ENCODE peak calls at places on chromosomes 2 and 18, in nine cellular contexts. One of them, this sample, is unnamed.

GRCh38 chr2:136393515-136393914 is 275.6 kb upstream of the CXCR4 start:
- DNase-seq in neuronal stem cell: no peak
- DNase-seq in colonic mucosa: no peak
- DNase-seq in tibial artery: no peak
- DNase-seq in CD8-positive, alpha-beta T cell: no peak
- DNase-seq in brain microvascular endothelial cell: no peak
- DNase-seq in lower lobe of right lung: no peak
- DNase-seq in K562: no peak
- DNase-seq in CD8-positive, alpha-beta memory T cell: no peak
- DNase-seq in this sample: no peak

GRCh38 chr2:165629776-165630175 is 160.3 kb downstream of the CSRNP3 start:
- DNase-seq in neuronal stem cell: no peak
- DNase-seq in colonic mucosa: no peak
- DNase-seq in tibial artery: no peak
- DNase-seq in CD8-positive, alpha-beta T cell: no peak
- DNase-seq in brain microvascular endothelial cell: no peak
- DNase-seq in lower lobe of right lung: no peak
- DNase-seq in K562: no peak
- DNase-seq in CD8-positive, alpha-beta memory T cell: no peak
- DNase-seq in this sample: no peak

GRCh38 chr18:41579185-41579584 is 375.8 kb upstream of the PIK3C3 start:
- DNase-seq in neuronal stem cell: no peak
- DNase-seq in colonic mucosa: no peak
- DNase-seq in tibial artery: no peak
- DNase-seq in CD8-positive, alpha-beta T cell: no peak
- DNase-seq in brain microvascular endothelial cell: no peak
- DNase-seq in lower lobe of right lung: no peak
- DNase-seq in K562: no peak
- DNase-seq in CD8-positive, alpha-beta memory T cell: no peak
- DNase-seq in this sample: no peak

GRCh38 chr2:11675423-11676112 is 5.6 kb upstream of the NTSR2 start:
- DNase-seq in neuronal stem cell: no peak
- DNase-seq in colonic mucosa: no peak
- DNase-seq in tibial artery: no peak
- DNase-seq in CD8-positive, alpha-beta T cell: no peak
- DNase-seq in brain microvascular endothelial cell: no peak
- DNase-seq in lower lobe of right lung: no peak
- DNase-seq in K562: no peak
- DNase-seq in CD8-positive, alpha-beta memory T cell: no peak
- DNase-seq in this sample: no peak

GRCh38 chr18:35060092-35060491 is 18.9 kb downstream of the MAPRE2 start:
- DNase-seq in neuronal stem cell: no peak
- DNase-seq in colonic mucosa: peak; percentile 44
- DNase-seq in tibial artery: no peak
- DNase-seq in CD8-positive, alpha-beta T cell: no peak
- DNase-seq in brain microvascular endothelial cell: no peak
- DNase-seq in lower lobe of right lung: no peak
- DNase-seq in K562: no peak
- DNase-seq in CD8-positive, alpha-beta memory T cell: no peak
- DNase-seq in this sample: no peak

GRCh38 chr18:7658701-7659100 is 91.6 kb downstream of the PTPRM start:
- DNase-seq in neuronal stem cell: no peak
- DNase-seq in colonic mucosa: no peak
- DNase-seq in tibial artery: no peak
- DNase-seq in CD8-positive, alpha-beta T cell: no peak
- DNase-seq in brain microvascular endothelial cell: no peak
- DNase-seq in lower lobe of right lung: no peak
- DNase-seq in K562: no peak
- DNase-seq in CD8-positive, alpha-beta memory T cell: no peak
- DNase-seq in this sample: no peak

GRCh38 chr2:237059155-237059875 is 26.4 kb upstream of the COPS8 start:
- DNase-seq in neuronal stem cell: no peak
- DNase-seq in colonic mucosa: no peak
- DNase-seq in tibial artery: no peak
- DNase-seq in CD8-positive, alpha-beta T cell: no peak
- DNase-seq in brain microvascular endothelial cell: no peak
- DNase-seq in lower lobe of right lung: no peak
- DNase-seq in K562: no peak
- DNase-seq in CD8-positive, alpha-beta memory T cell: no peak
- DNase-seq in this sample: no peak

GRCh38 chr2:191245046-191245868 is at the start of gene MYO1B:
- DNase-seq in neuronal stem cell: peak; percentile 83
- DNase-seq in colonic mucosa: peak; percentile 82
- DNase-seq in tibial artery: peak; percentile 84
- DNase-seq in CD8-positive, alpha-beta T cell: no peak
- DNase-seq in brain microvascular endothelial cell: peak; percentile 45
- DNase-seq in lower lobe of right lung: peak; percentile 86
- DNase-seq in K562: peak; percentile 11
- DNase-seq in CD8-positive, alpha-beta memory T cell: peak; percentile 37
- DNase-seq in this sample: peak; percentile 94

GRCh38 chr2:208062113-208062512 is 36.8 kb upstream of the PLEKHM3 start:
- DNase-seq in neuronal stem cell: peak; percentile 44
- DNase-seq in colonic mucosa: peak; percentile 47
- DNase-seq in tibial artery: no peak
- DNase-seq in CD8-positive, alpha-beta T cell: no peak
- DNase-seq in brain microvascular endothelial cell: peak; percentile 58
- DNase-seq in lower lobe of right lung: no peak
- DNase-seq in K562: peak; percentile 33
- DNase-seq in CD8-positive, alpha-beta memory T cell: no peak
- DNase-seq in this sample: no peak

GRCh38 chr2:54908591-54908990 is 141.7 kb downstream of the RTN4 start:
- DNase-seq in neuronal stem cell: no peak
- DNase-seq in colonic mucosa: no peak
- DNase-seq in tibial artery: no peak
- DNase-seq in CD8-positive, alpha-beta T cell: no peak
- DNase-seq in brain microvascular endothelial cell: no peak
- DNase-seq in lower lobe of right lung: no peak
- DNase-seq in K562: no peak
- DNase-seq in CD8-positive, alpha-beta memory T cell: no peak
- DNase-seq in this sample: no peak

GRCh38 chr2:99857867-99858444 is 284.4 kb downstream of the AFF3 start:
- DNase-seq in neuronal stem cell: no peak
- DNase-seq in colonic mucosa: no peak
- DNase-seq in tibial artery: no peak
- DNase-seq in CD8-positive, alpha-beta T cell: no peak
- DNase-seq in brain microvascular endothelial cell: no peak
- DNase-seq in lower lobe of right lung: no peak
- DNase-seq in K562: no peak
- DNase-seq in CD8-positive, alpha-beta memory T cell: no peak
- DNase-seq in this sample: no peak
- H3K4me3 ChIP-seq in neuronal stem cell: peak overlapping the region; percentile 11
- H3K4me3 ChIP-seq in colonic mucosa: no peak overlapping the region
- H3K4me3 ChIP-seq in tibial artery: no peak overlapping the region
- H3K4me3 ChIP-seq in CD8-positive, alpha-beta T cell: no peak overlapping the region
- H3K4me3 ChIP-seq in brain microvascular endothelial cell: no peak overlapping the region
- H3K4me3 ChIP-seq in lower lobe of right lung: no peak overlapping the region
- H3K4me3 ChIP-seq in K562: no peak overlapping the region
- H3K4me3 ChIP-seq in CD8-positive, alpha-beta memory T cell: no peak overlapping the region
- H3K4me3 ChIP-seq in this sample: no peak overlapping the region

GRCh38 chr18:50093366-50093765 is 101.6 kb downstream of the MYO5B start:
- DNase-seq in neuronal stem cell: no peak
- DNase-seq in colonic mucosa: no peak
- DNase-seq in tibial artery: no peak
- DNase-seq in CD8-positive, alpha-beta T cell: no peak
- DNase-seq in brain microvascular endothelial cell: no peak
- DNase-seq in lower lobe of right lung: no peak
- DNase-seq in K562: no peak
- DNase-seq in CD8-positive, alpha-beta memory T cell: no peak
- DNase-seq in this sample: no peak
- H3K27ac ChIP-seq in neuronal stem cell: no peak overlapping the region
- H3K27ac ChIP-seq in colonic mucosa: no peak overlapping the region
- H3K27ac ChIP-seq in tibial artery: no peak overlapping the region
- H3K27ac ChIP-seq in CD8-positive, alpha-beta T cell: no peak overlapping the region
- H3K27ac ChIP-seq in brain microvascular endothelial cell: no peak overlapping the region
- H3K27ac ChIP-seq in lower lobe of right lung: no peak overlapping the region
- H3K27ac ChIP-seq in K562: no peak overlapping the region
- H3K27ac ChIP-seq in CD8-positive, alpha-beta memory T cell: no peak overlapping the region
- H3K27ac ChIP-seq in this sample: no peak overlapping the region

DNA sequence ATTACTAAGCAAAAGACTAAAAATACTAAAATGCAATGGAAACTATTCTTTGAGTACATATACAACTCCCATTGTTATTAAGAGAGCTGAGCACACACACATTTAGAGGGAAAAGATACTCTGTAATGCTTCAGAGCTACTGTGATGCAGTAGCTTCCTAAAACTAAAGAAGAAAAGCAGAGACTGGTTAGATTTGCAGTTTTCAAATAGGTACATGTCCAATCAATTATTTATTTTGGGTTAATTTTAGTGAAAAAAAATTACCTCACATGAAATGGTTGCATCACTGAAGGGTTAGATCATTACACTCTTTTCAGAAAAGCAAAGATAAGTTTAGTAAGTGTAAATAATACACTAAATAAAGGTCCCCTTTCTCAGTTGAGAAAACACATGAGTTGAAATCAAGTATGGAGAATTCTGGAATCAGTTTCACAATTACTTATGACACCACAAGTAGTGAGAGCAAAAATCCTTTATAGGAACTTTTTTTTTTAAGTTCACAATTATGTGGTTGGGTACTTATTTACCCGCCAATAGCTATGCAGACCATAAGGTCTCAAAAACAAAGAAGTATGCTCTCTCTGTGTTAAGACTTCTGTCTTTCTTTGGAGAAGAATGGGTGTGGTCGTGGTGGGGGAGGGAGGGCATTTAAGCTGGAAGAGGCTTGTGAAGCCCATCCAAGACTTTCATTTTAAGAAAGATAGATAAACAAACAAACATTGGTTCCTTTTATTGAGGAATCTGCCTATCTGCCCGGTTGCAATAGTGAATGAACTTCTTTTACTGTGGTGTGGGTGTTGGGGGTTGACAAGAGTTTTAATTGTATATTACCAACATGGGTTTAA is 25.3 kb upstream of the SERTAD2 start:
- DNase-seq in neuronal stem cell: no peak
- DNase-seq in colonic mucosa: no peak
- DNase-seq in tibial artery: no peak
- DNase-seq in CD8-positive, alpha-beta T cell: no peak
- DNase-seq in brain microvascular endothelial cell: no peak
- DNase-seq in lower lobe of right lung: no peak
- DNase-seq in K562: no peak
- DNase-seq in CD8-positive, alpha-beta memory T cell: no peak
- DNase-seq in this sample: no peak
- H3K4me3 ChIP-seq in neuronal stem cell: no peak overlapping the region
- H3K4me3 ChIP-seq in colonic mucosa: no peak overlapping the region
- H3K4me3 ChIP-seq in tibial artery: no peak overlapping the region
- H3K4me3 ChIP-seq in CD8-positive, alpha-beta T cell: no peak overlapping the region
- H3K4me3 ChIP-seq in brain microvascular endothelial cell: no peak overlapping the region
- H3K4me3 ChIP-seq in lower lobe of right lung: no peak overlapping the region
- H3K4me3 ChIP-seq in K562: no peak overlapping the region
- H3K4me3 ChIP-seq in CD8-positive, alpha-beta memory T cell: no peak overlapping the region
- H3K4me3 ChIP-seq in this sample: no peak overlapping the region

DNA sequence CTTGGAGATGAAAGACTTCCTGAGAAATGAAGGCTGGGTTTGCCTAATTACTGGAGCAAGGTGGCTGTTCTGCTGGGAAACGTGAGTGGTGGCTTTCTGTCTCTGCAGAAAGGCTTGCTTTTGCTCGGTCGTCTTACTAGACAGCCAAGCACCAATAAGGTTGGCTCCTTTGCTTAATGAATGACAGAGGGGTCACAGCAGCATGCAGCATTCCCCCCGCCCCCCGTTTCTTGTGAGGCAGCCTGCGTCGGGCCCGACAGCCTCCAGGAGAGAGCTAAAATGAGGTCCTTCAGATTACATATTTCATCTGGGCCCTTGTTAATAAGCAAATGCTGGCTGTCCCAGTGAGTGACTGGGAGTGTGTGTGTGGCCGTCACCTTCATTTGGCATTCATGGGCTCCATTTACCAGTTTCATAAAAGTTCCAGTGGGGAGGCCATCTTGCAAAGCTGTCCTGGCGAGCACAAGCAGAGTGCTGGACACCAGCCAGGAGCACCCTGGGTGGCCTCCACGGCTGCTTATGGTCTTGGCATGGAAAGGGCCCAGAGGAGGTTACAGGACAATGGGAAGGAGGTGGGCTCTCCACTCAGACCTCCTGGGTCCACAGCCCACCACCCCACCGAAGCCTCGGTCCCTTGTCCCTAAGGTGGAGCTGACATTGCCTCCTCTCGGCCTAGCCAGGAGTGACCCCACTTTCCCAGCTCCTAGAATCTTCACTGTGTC is 37.2 kb downstream of the ODC1 start:
- DNase-seq in neuronal stem cell: no peak
- DNase-seq in colonic mucosa: no peak
- DNase-seq in tibial artery: no peak
- DNase-seq in CD8-positive, alpha-beta T cell: no peak
- DNase-seq in brain microvascular endothelial cell: no peak
- DNase-seq in lower lobe of right lung: no peak
- DNase-seq in K562: no peak
- DNase-seq in CD8-positive, alpha-beta memory T cell: no peak
- DNase-seq in this sample: no peak
- H3K27ac ChIP-seq in neuronal stem cell: no peak overlapping the region
- H3K27ac ChIP-seq in colonic mucosa: no peak overlapping the region
- H3K27ac ChIP-seq in tibial artery: no peak overlapping the region
- H3K27ac ChIP-seq in CD8-positive, alpha-beta T cell: no peak overlapping the region
- H3K27ac ChIP-seq in brain microvascular endothelial cell: no peak overlapping the region
- H3K27ac ChIP-seq in lower lobe of right lung: no peak overlapping the region
- H3K27ac ChIP-seq in K562: no peak overlapping the region
- H3K27ac ChIP-seq in CD8-positive, alpha-beta memory T cell: no peak overlapping the region
- H3K27ac ChIP-seq in this sample: no peak overlapping the region